ENCODE peak calls at places on chromosomes 13 and 19, in five cellular contexts. One of them, this sample, is unnamed.

GRCh38 chr13:30806784-30807183 is 71.4 kb downstream of the ALOX5AP start:
- DNase-seq in foreskin fibroblast: peak; percentile 71
- DNase-seq in nephron progenitor cell: no peak
- DNase-seq in pancreas: no peak
- DNase-seq in GM13976: no peak
- DNase-seq in this sample: no peak

GRCh38 chr19:3736106-3736724 is 25.3 kb downstream of the APBA3 start:
- DNase-seq in pancreas: no peak
- DNase-seq in nephron progenitor cell: no peak
- DNase-seq in GM13976: no peak
- DNase-seq in foreskin fibroblast: no peak
- DNase-seq in this sample: no peak

GRCh38 chr19:19347401-19347800 is 26.8 kb downstream of the MAU2 start:
- DNase-seq in GM13976: no peak
- DNase-seq in nephron progenitor cell: no peak
- DNase-seq in foreskin fibroblast: no peak
- DNase-seq in pancreas: no peak
- DNase-seq in this sample: no peak

GRCh38 chr19:43532571-43532961 is 422 bp upstream of the ZNF575 start:
- DNase-seq in nephron progenitor cell: no peak
- DNase-seq in foreskin fibroblast: no peak
- DNase-seq in pancreas: peak; percentile 64
- DNase-seq in GM13976: peak; percentile 59
- DNase-seq in this sample: peak; percentile 56

GRCh38 chr13:46831588-46832194 is 34.7 kb upstream of the ESD start:
- DNase-seq in GM13976: peak; percentile 28
- DNase-seq in foreskin fibroblast: peak; percentile 48
- DNase-seq in nephron progenitor cell: peak; percentile 60
- DNase-seq in pancreas: no peak
- DNase-seq in this sample: peak; percentile 17

GRCh38 chr19:38964738-38965137 is 10.8 kb downstream of the FBXO17 start:
- DNase-seq in foreskin fibroblast: no peak
- DNase-seq in nephron progenitor cell: no peak
- DNase-seq in GM13976: no peak
- DNase-seq in pancreas: no peak
- DNase-seq in this sample: no peak

GRCh38 chr13:23087884-23088283 is 92.9 kb upstream of the SGCG start:
- DNase-seq in GM13976: peak; percentile 49
- DNase-seq in nephron progenitor cell: peak; percentile 9
- DNase-seq in pancreas: no peak
- DNase-seq in foreskin fibroblast: no peak
- DNase-seq in this sample: peak; percentile 48

GRCh38 chr13:26021516-26021915 is 30.3 kb downstream of the SHISA2 start:
- DNase-seq in nephron progenitor cell: no peak
- DNase-seq in pancreas: no peak
- DNase-seq in foreskin fibroblast: no peak
- DNase-seq in GM13976: no peak
- DNase-seq in this sample: no peak

GRCh38 chr13:45292176-45292575 is 48.8 kb downstream of the TPT1 start:
- DNase-seq in nephron progenitor cell: no peak
- DNase-seq in pancreas: no peak
- DNase-seq in foreskin fibroblast: no peak
- DNase-seq in GM13976: no peak
- DNase-seq in this sample: no peak

GRCh38 chr19:47253467-47253881 is 2.9 kb upstream of the CCDC9 start:
- DNase-seq in foreskin fibroblast: peak; percentile 76
- DNase-seq in nephron progenitor cell: no peak
- DNase-seq in pancreas: no peak
- DNase-seq in GM13976: no peak
- DNase-seq in this sample: no peak

GRCh38 chr13:101917475-101917810 is 465.0 kb downstream of the ITGBL1 start:
- DNase-seq in nephron progenitor cell: no peak
- DNase-seq in GM13976: no peak
- DNase-seq in foreskin fibroblast: no peak
- DNase-seq in pancreas: no peak
- DNase-seq in this sample: peak; percentile 9

GRCh38 chr19:3045885-3046603 is 16.3 kb downstream of the TLE5 start:
- DNase-seq in nephron progenitor cell: no peak
- DNase-seq in pancreas: no peak
- DNase-seq in GM13976: no peak
- DNase-seq in foreskin fibroblast: no peak
- DNase-seq in this sample: no peak

GRCh38 chr19:3855321-3855720 is 13.5 kb downstream of the ZFR2 start:
- DNase-seq in GM13976: no peak
- DNase-seq in nephron progenitor cell: no peak
- DNase-seq in pancreas: no peak
- DNase-seq in foreskin fibroblast: no peak
- DNase-seq in this sample: no peak

GRCh38 chr19:29578349-29578748 is 27.7 kb upstream of the POP4 start:
- DNase-seq in pancreas: no peak
- DNase-seq in GM13976: no peak
- DNase-seq in foreskin fibroblast: no peak
- DNase-seq in nephron progenitor cell: no peak
- DNase-seq in this sample: no peak

GRCh38 chr13:50812242-50812641 is 31.2 kb downstream of the DLEU7 start:
- DNase-seq in nephron progenitor cell: no peak
- DNase-seq in pancreas: no peak
- DNase-seq in foreskin fibroblast: no peak
- DNase-seq in GM13976: no peak
- DNase-seq in this sample: no peak

GRCh38 chr13:107867701-107868661 is 347.4 kb downstream of the LIG4 start:
- DNase-seq in foreskin fibroblast: no peak
- DNase-seq in pancreas: peak; percentile 27
- DNase-seq in GM13976: peak; percentile 26
- DNase-seq in nephron progenitor cell: peak; percentile 70
- DNase-seq in this sample: no peak
- TF ChIP-seq CTCF in foreskin fibroblast: peak; percentile 12
- TF ChIP-seq CTCF in pancreas: no peak
- TF ChIP-seq CTCF in GM13976: no peak
- TF ChIP-seq CTCF in nephron progenitor cell: peak; percentile 48
- TF ChIP-seq CTCF in this sample: peak; percentile 8

GRCh38 chr13:28678809-28679208 is 19.9 kb downstream of the POMP start:
- DNase-seq in GM13976: no peak
- DNase-seq in nephron progenitor cell: no peak
- DNase-seq in pancreas: no peak
- DNase-seq in foreskin fibroblast: no peak
- DNase-seq in this sample: no peak

GRCh38 chr13:28684257-28684656 is 25.3 kb downstream of the POMP start:
- DNase-seq in foreskin fibroblast: no peak
- DNase-seq in GM13976: no peak
- DNase-seq in nephron progenitor cell: peak; percentile 63
- DNase-seq in pancreas: no peak
- DNase-seq in this sample: no peak

GRCh38 chr13:28685114-28685513 is 26.2 kb downstream of the POMP start:
- DNase-seq in pancreas: no peak
- DNase-seq in foreskin fibroblast: no peak
- DNase-seq in GM13976: no peak
- DNase-seq in nephron progenitor cell: no peak
- DNase-seq in this sample: no peak

GRCh38 chr13:28680541-28680940 is 21.6 kb downstream of the POMP start:
- DNase-seq in GM13976: no peak
- DNase-seq in pancreas: no peak
- DNase-seq in nephron progenitor cell: no peak
- DNase-seq in foreskin fibroblast: no peak
- DNase-seq in this sample: no peak

GRCh38 chr13:28679628-28680027 is 20.7 kb downstream of the POMP start:
- DNase-seq in nephron progenitor cell: no peak
- DNase-seq in pancreas: no peak
- DNase-seq in GM13976: peak; percentile 27
- DNase-seq in foreskin fibroblast: no peak
- DNase-seq in this sample: no peak
- TF ChIP-seq CTCF in nephron progenitor cell: peak; percentile 32
- TF ChIP-seq CTCF in pancreas: peak; percentile 10
- TF ChIP-seq CTCF in GM13976: no peak
- TF ChIP-seq CTCF in foreskin fibroblast: peak; percentile 38
- TF ChIP-seq CTCF in this sample: peak; percentile 41

DNA sequence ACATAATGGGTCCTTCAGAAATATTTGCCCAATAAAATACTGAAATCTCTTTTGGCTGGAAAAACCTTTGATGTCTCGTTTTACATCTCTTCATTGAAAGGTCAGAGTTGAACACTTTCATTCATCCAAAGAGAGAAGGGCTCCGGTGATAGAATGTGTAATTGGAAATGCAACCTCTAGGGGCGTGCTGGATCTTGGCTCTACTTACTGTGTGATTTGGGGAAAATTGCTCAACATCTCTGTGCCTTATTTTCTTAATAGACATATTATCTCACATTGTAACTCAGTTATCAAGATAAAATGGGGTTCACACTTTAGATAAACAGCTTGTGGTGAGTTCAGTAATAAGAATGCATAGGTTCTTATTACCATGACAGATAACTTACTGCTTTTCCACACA is 1444.1 kb downstream of the SLITRK5 start:
- DNase-seq in nephron progenitor cell: no peak
- DNase-seq in GM13976: no peak
- DNase-seq in foreskin fibroblast: no peak
- DNase-seq in pancreas: no peak
- DNase-seq in this sample: no peak
- TF ChIP-seq CTCF in nephron progenitor cell: peak; percentile 10
- TF ChIP-seq CTCF in GM13976: no peak
- TF ChIP-seq CTCF in foreskin fibroblast: no peak
- TF ChIP-seq CTCF in pancreas: no peak
- TF ChIP-seq CTCF in this sample: no peak

DNA sequence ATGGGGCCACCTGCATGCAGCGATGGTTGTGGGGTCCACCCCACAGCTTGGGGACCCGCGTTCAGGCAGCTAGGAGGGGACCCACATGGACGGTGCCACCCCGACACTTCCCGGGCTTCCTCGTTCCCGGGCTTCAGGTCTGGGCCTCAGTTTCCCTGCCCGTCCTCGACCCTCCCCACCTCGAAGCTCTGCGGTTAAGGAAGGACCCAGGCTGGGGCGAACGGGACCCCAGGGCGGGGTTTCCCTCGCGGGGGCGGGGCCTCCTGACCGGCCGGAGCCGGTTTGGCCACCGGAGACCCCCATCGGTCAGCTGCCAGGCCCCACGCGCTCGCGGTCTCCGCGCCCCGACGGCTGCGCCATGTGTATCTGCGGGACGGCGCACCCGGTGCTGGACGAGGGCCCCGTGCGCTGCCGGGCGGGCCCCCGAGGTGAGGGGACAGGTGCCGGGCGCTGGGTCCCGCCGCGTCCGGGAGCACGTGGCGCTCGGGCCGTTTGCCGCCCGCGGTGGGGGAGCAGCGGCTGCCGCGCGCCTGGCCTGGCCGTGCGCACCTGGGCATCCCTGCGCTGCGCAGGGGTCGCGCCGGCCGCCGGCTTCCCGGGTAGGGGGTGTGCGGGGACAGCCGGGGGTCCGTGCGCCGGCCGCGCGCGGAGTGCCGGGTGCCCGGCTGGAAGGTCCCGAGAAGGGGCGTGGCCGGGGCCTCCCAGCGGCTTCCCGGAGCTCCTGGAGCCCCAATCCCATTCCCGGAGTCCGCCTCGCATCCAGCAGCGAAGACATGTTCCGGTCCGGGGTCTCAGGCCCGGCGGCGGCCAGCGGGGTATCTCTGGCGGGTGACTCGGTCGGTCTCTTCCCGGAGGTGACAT is 4.2 kb downstream of the ARHGAP45 start:
- DNase-seq in pancreas: no peak
- DNase-seq in foreskin fibroblast: no peak
- DNase-seq in nephron progenitor cell: peak; percentile 73
- DNase-seq in GM13976: no peak
- DNase-seq in this sample: no peak
- TF ChIP-seq CTCF in pancreas: no peak
- TF ChIP-seq CTCF in foreskin fibroblast: no peak
- TF ChIP-seq CTCF in nephron progenitor cell: no peak
- TF ChIP-seq CTCF in GM13976: no peak
- TF ChIP-seq CTCF in this sample: no peak

DNA sequence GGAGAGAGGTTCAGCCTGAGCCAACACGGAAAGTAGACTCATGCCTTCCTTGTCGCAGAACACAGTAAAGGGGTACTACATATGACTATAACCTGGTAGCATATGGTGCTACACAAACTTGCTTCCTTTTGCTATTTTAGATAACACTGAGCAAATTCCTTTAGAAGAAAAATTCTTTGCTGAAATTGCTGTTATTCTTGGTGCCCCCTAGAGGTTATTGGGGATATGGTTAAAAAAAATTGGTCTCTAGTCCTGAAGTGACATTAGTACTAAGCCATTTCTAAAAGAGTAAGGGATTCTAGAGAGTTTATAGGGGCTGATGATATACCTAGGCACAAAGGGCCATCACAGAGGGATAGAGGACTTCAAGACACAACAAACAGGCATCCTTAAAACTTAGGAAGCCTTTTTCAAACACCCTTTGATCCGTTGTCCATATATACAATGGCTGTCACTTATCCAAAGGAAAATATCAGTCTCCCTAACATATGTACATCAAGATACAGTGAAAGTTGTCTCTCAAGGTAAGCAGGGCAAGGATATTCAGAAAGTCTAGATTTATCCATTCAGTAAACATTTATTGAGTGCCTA is 13.9 kb upstream of the HS6ST3 start:
- DNase-seq in foreskin fibroblast: peak; percentile 10
- DNase-seq in nephron progenitor cell: no peak
- DNase-seq in GM13976: no peak
- DNase-seq in pancreas: no peak
- DNase-seq in this sample: peak; percentile 31
- TF ChIP-seq CTCF in foreskin fibroblast: peak; percentile 58
- TF ChIP-seq CTCF in nephron progenitor cell: peak; percentile 54
- TF ChIP-seq CTCF in GM13976: peak; percentile 17
- TF ChIP-seq CTCF in pancreas: peak; percentile 50
- TF ChIP-seq CTCF in this sample: peak; percentile 32

GRCh38 chr13:96072392-96072791 is 17.5 kb upstream of the HS6ST3 start:
- DNase-seq in nephron progenitor cell: no peak
- DNase-seq in pancreas: no peak
- DNase-seq in foreskin fibroblast: no peak
- DNase-seq in GM13976: no peak
- DNase-seq in this sample: no peak
- TF ChIP-seq CTCF in nephron progenitor cell: no peak
- TF ChIP-seq CTCF in pancreas: no peak
- TF ChIP-seq CTCF in foreskin fibroblast: no peak
- TF ChIP-seq CTCF in GM13976: no peak
- TF ChIP-seq CTCF in this sample: no peak

GRCh38 chr19:1861599-1862031 is 1.8 kb downstream of the KLF16 start:
- DNase-seq in foreskin fibroblast: no peak
- DNase-seq in GM13976: no peak
- DNase-seq in nephron progenitor cell: no peak
- DNase-seq in pancreas: no peak
- DNase-seq in this sample: no peak

GRCh38 chr19:1862424-1863307 is 713 bp downstream of the KLF16 start:
- DNase-seq in GM13976: peak; percentile 78
- DNase-seq in nephron progenitor cell: peak; percentile 64
- DNase-seq in foreskin fibroblast: no peak
- DNase-seq in pancreas: peak; percentile 51
- DNase-seq in this sample: peak; percentile 72

GRCh38 chr19:1860821-1861598 is 2.4 kb downstream of the KLF16 start:
- DNase-seq in GM13976: no peak
- DNase-seq in pancreas: no peak
- DNase-seq in nephron progenitor cell: no peak
- DNase-seq in foreskin fibroblast: no peak
- DNase-seq in this sample: no peak

GRCh38 chr19:1863308-1863637 is at the start of gene KLF16:
- DNase-seq in foreskin fibroblast: no peak
- DNase-seq in GM13976: no peak
- DNase-seq in nephron progenitor cell: no peak
- DNase-seq in pancreas: no peak
- DNase-seq in this sample: no peak

DNA sequence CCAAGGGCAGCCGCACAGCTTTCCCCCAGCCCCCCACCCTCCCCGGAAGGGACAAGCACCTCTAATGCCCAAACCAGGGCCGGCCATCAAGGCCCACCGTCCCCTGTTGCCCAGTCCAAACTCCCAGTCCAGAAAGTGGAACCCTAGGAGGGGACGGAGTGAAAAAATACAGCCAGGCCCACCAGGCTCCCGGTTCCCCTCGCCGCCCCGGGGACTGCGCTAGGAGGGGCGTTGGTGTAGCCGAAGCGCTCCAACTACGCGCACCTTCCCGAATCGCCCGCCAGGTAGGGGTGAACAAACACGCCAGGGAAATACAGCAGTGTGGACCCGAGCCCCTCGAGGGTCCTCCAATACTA is 1.3 kb downstream of the KLF16 start:
- DNase-seq in pancreas: no peak
- DNase-seq in foreskin fibroblast: no peak
- DNase-seq in nephron progenitor cell: peak; percentile 43
- DNase-seq in GM13976: no peak
- DNase-seq in this sample: no peak
- TF ChIP-seq CTCF in pancreas: no peak
- TF ChIP-seq CTCF in foreskin fibroblast: no peak
- TF ChIP-seq CTCF in nephron progenitor cell: no peak
- TF ChIP-seq CTCF in GM13976: no peak
- TF ChIP-seq CTCF in this sample: no peak

This sample was measured in GM10248.